ENCODE peak calls at places on chromosomes 4 and X, in seven cellular contexts. One of them, this sample, is unnamed. For H3K4me1, the result is how much of the 10 kb centered on the place peaks cover.

GRCh38 chrX:130594453-130594916 is 192.7 kb downstream of the RBMX2 start:
- DNase-seq in ovary: no peak
- DNase-seq in endothelial cell of umbilical vein: no peak
- DNase-seq in A549: no peak
- DNase-seq in adrenal gland: no peak
- DNase-seq in K562: peak
- DNase-seq in heart left ventricle: no peak
- DNase-seq in this sample: no peak

GRCh38 chr4:142516686-142517145 is 329.4 kb downstream of the INPP4B start:
- DNase-seq in ovary: no peak
- DNase-seq in endothelial cell of umbilical vein: no peak
- DNase-seq in A549: no peak
- DNase-seq in heart left ventricle: peak
- DNase-seq in adrenal gland: no peak
- DNase-seq in K562: no peak
- DNase-seq in this sample: no peak

GRCh38 chrX:115178473-115178872 is 10.7 kb upstream of the RBMXL3 start:
- DNase-seq in A549: no peak
- DNase-seq in adrenal gland: no peak
- DNase-seq in K562: no peak
- DNase-seq in ovary: no peak
- DNase-seq in heart left ventricle: no peak
- DNase-seq in endothelial cell of umbilical vein: no peak
- DNase-seq in this sample: no peak

GRCh38 chrX:9231491-9231890 is 197.6 kb upstream of the FAM9B start:
- DNase-seq in ovary: no peak
- DNase-seq in K562: no peak
- DNase-seq in adrenal gland: no peak
- DNase-seq in A549: peak
- DNase-seq in endothelial cell of umbilical vein: no peak
- DNase-seq in heart left ventricle: no peak
- DNase-seq in this sample: no peak

GRCh38 chr4:40316333-40316781 is 18.8 kb upstream of the CHRNA9 start:
- DNase-seq in endothelial cell of umbilical vein: peak
- DNase-seq in ovary: no peak
- DNase-seq in A549: peak
- DNase-seq in adrenal gland: no peak
- DNase-seq in heart left ventricle: no peak
- DNase-seq in K562: no peak
- DNase-seq in this sample: no peak

GRCh38 chr4:142563682-142564291 is 282.3 kb downstream of the INPP4B start:
- DNase-seq in endothelial cell of umbilical vein: no peak
- DNase-seq in A549: peak
- DNase-seq in K562: no peak
- DNase-seq in adrenal gland: no peak
- DNase-seq in ovary: no peak
- DNase-seq in heart left ventricle: no peak
- DNase-seq in this sample: no peak

GRCh38 chrX:53279296-53280237 is 1.8 kb downstream of the IQSEC2 start:
- DNase-seq in ovary: no peak
- DNase-seq in endothelial cell of umbilical vein: no peak
- DNase-seq in A549: no peak
- DNase-seq in K562: peak
- DNase-seq in heart left ventricle: no peak
- DNase-seq in adrenal gland: no peak
- DNase-seq in this sample: peak

GRCh38 chr4:118811008-118811764 is 24.7 kb downstream of the SEC24D start:
- DNase-seq in ovary: no peak
- DNase-seq in K562: no peak
- DNase-seq in A549: no peak
- DNase-seq in endothelial cell of umbilical vein: no peak
- DNase-seq in heart left ventricle: no peak
- DNase-seq in adrenal gland: no peak
- DNase-seq in this sample: no peak

GRCh38 chr4:95379633-95380032 is 169.1 kb downstream of the UNC5C start:
- DNase-seq in K562: peak
- DNase-seq in A549: no peak
- DNase-seq in ovary: no peak
- DNase-seq in heart left ventricle: no peak
- DNase-seq in endothelial cell of umbilical vein: no peak
- DNase-seq in adrenal gland: no peak
- DNase-seq in this sample: no peak

GRCh38 chr4:6529021-6529420 is 46.0 kb upstream of the MAN2B2 start:
- DNase-seq in endothelial cell of umbilical vein: no peak
- DNase-seq in ovary: no peak
- DNase-seq in K562: no peak
- DNase-seq in heart left ventricle: no peak
- DNase-seq in adrenal gland: no peak
- DNase-seq in A549: no peak
- DNase-seq in this sample: no peak

GRCh38 chr4:26874110-26874509 is 13.5 kb downstream of the STIM2 start:
- DNase-seq in endothelial cell of umbilical vein: no peak
- DNase-seq in heart left ventricle: no peak
- DNase-seq in K562: no peak
- DNase-seq in adrenal gland: no peak
- DNase-seq in ovary: no peak
- DNase-seq in A549: no peak
- DNase-seq in this sample: no peak

GRCh38 chrX:1874416-1874815 is 259.6 kb downstream of the ASMT start:
- DNase-seq in ovary: no peak
- DNase-seq in K562: no peak
- DNase-seq in endothelial cell of umbilical vein: no peak
- DNase-seq in heart left ventricle: no peak
- DNase-seq in A549: no peak
- DNase-seq in adrenal gland: no peak
- DNase-seq in this sample: no peak

GRCh38 chr4:139783761-139784484 is 118.3 kb downstream of the MGST2 start:
- DNase-seq in adrenal gland: no peak
- DNase-seq in ovary: no peak
- DNase-seq in K562: no peak
- DNase-seq in endothelial cell of umbilical vein: no peak
- DNase-seq in heart left ventricle: no peak
- DNase-seq in A549: no peak
- DNase-seq in this sample: no peak

GRCh38 chr4:36325499-36325898 is 44.1 kb downstream of the DTHD1 start:
- DNase-seq in endothelial cell of umbilical vein: no peak
- DNase-seq in A549: no peak
- DNase-seq in adrenal gland: no peak
- DNase-seq in K562: no peak
- DNase-seq in ovary: no peak
- DNase-seq in heart left ventricle: no peak
- DNase-seq in this sample: no peak

GRCh38 chr4:166501941-166502382 is 628.9 kb downstream of the TLL1 start:
- DNase-seq in ovary: no peak
- DNase-seq in A549: peak
- DNase-seq in endothelial cell of umbilical vein: no peak
- DNase-seq in K562: peak
- DNase-seq in adrenal gland: peak
- DNase-seq in heart left ventricle: no peak
- DNase-seq in this sample: no peak

DNA sequence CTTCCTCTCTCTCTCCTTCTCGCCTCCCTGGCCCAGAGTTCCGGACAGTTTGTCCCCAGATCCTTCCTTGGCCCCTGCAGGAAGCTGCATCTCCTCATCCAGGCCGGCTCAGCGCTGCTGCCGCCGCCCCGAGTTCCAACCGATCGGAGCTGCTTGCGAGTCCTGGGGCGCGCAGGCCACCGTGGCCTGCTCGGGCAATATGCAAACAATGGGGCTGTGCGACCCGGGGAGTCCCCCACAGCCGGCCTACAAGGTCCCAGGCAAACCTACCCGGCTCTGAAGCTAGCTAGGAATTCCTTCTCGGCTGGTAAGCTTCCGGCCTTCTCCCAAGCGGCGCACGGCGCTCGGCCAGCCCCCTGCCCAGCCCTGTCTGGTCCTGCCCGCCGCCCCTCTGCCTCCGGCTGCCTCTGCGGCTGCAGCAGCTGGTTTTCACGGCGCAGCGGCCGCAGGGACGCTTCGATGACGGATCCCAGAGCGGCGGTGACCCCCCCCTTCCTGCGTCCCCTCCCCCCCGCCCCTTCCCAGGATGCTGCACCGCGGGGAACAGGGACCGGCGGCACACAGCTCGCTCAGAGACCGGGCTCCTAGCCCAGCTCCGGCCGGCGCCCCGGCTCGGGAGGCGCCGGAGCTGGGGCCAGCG is 59.4 kb downstream of the TSC22D3 start:
- DNase-seq in heart left ventricle: peak
- DNase-seq in endothelial cell of umbilical vein: peak
- DNase-seq in K562: no peak
- DNase-seq in A549: no peak
- DNase-seq in adrenal gland: no peak
- DNase-seq in ovary: no peak
- DNase-seq in this sample: peak
- H3K4me1 ChIP-seq in heart left ventricle: under half
- H3K4me1 ChIP-seq in endothelial cell of umbilical vein: under half
- H3K4me1 ChIP-seq in K562: under half
- H3K4me1 ChIP-seq in A549: under half
- H3K4me1 ChIP-seq in adrenal gland: under half
- H3K4me1 ChIP-seq in ovary: under half
- H3K4me1 ChIP-seq in this sample: under half

GRCh38 chr4:157291071-157291470 is 70.5 kb downstream of the GRIA2 start:
- DNase-seq in ovary: no peak
- DNase-seq in A549: no peak
- DNase-seq in endothelial cell of umbilical vein: no peak
- DNase-seq in adrenal gland: no peak
- DNase-seq in heart left ventricle: no peak
- DNase-seq in K562: no peak
- DNase-seq in this sample: no peak
- TF ChIP-seq CTCF in ovary: no peak
- TF ChIP-seq CTCF in A549: no peak
- TF ChIP-seq CTCF in endothelial cell of umbilical vein: no peak
- TF ChIP-seq CTCF in adrenal gland: no peak
- TF ChIP-seq CTCF in heart left ventricle: no peak
- TF ChIP-seq CTCF in K562: no peak
- TF ChIP-seq CTCF in this sample: no peak

GRCh38 chr4:185209031-185209851 is at the start of gene SNX25:
- DNase-seq in ovary: peak
- DNase-seq in heart left ventricle: peak
- DNase-seq in A549: peak
- DNase-seq in endothelial cell of umbilical vein: peak
- DNase-seq in K562: peak
- DNase-seq in adrenal gland: peak
- DNase-seq in this sample: peak
- TF ChIP-seq POLR2A in ovary: peak
- TF ChIP-seq POLR2A in heart left ventricle: peak
- TF ChIP-seq POLR2A in A549: peak
- TF ChIP-seq POLR2A in endothelial cell of umbilical vein: peak
- TF ChIP-seq POLR2A in K562: no peak
- TF ChIP-seq POLR2A in adrenal gland: peak
- TF ChIP-seq POLR2A in this sample: peak

DNA sequence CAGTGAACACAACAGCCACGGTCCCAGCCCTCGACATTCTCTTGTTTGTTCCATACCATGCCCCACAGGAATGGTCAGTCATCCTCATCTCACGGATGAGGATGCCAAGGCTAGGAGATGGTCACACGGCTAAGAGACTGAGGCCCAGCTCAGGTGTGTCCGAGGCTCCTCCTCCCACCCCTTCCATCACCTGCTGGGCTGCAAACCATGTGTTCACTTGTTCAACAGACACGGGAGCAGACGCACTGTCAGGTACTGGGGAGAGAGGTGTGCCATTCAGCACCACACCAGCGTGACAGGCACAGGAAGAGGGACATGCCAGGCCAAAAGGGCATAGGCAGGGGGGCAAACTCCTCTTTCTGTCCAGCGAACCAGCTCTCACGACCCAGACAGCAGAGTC is 45.9 kb downstream of the ABLIM2 start:
- DNase-seq in A549: no peak
- DNase-seq in K562: no peak
- DNase-seq in endothelial cell of umbilical vein: no peak
- DNase-seq in adrenal gland: no peak
- DNase-seq in heart left ventricle: no peak
- DNase-seq in ovary: no peak
- DNase-seq in this sample: no peak
- H3K4me1 ChIP-seq in A549: under half
- H3K4me1 ChIP-seq in K562: under half
- H3K4me1 ChIP-seq in endothelial cell of umbilical vein: under half
- H3K4me1 ChIP-seq in adrenal gland: under half
- H3K4me1 ChIP-seq in heart left ventricle: under half
- H3K4me1 ChIP-seq in ovary: under half
- H3K4me1 ChIP-seq in this sample: under half

GRCh38 chrX:40578039-40578438 is 2.7 kb upstream of the ATP6AP2 start:
- DNase-seq in K562: peak
- DNase-seq in endothelial cell of umbilical vein: no peak
- DNase-seq in A549: no peak
- DNase-seq in ovary: no peak
- DNase-seq in heart left ventricle: no peak
- DNase-seq in adrenal gland: no peak
- DNase-seq in this sample: no peak

GRCh38 chrX:40579880-40580536 is 762 bp upstream of the ATP6AP2 start:
- DNase-seq in heart left ventricle: no peak
- DNase-seq in A549: no peak
- DNase-seq in ovary: no peak
- DNase-seq in K562: no peak
- DNase-seq in endothelial cell of umbilical vein: peak
- DNase-seq in adrenal gland: no peak
- DNase-seq in this sample: peak

GRCh38 chrX:40579139-40579538 is 1.6 kb upstream of the ATP6AP2 start:
- DNase-seq in adrenal gland: no peak
- DNase-seq in endothelial cell of umbilical vein: no peak
- DNase-seq in K562: no peak
- DNase-seq in ovary: no peak
- DNase-seq in A549: no peak
- DNase-seq in heart left ventricle: no peak
- DNase-seq in this sample: no peak

GRCh38 chrX:40580537-40581332 is at the start of gene ATP6AP2:
- DNase-seq in ovary: peak
- DNase-seq in adrenal gland: peak
- DNase-seq in endothelial cell of umbilical vein: peak
- DNase-seq in heart left ventricle: peak
- DNase-seq in K562: peak
- DNase-seq in A549: peak
- DNase-seq in this sample: peak

GRCh38 chrX:40581333-40581910 is 652 bp downstream of the ATP6AP2 start:
- DNase-seq in heart left ventricle: no peak
- DNase-seq in adrenal gland: no peak
- DNase-seq in ovary: no peak
- DNase-seq in A549: no peak
- DNase-seq in K562: no peak
- DNase-seq in endothelial cell of umbilical vein: peak
- DNase-seq in this sample: no peak
- TF ChIP-seq CTCF in heart left ventricle: no peak
- TF ChIP-seq CTCF in adrenal gland: no peak
- TF ChIP-seq CTCF in ovary: no peak
- TF ChIP-seq CTCF in A549: no peak
- TF ChIP-seq CTCF in K562: no peak
- TF ChIP-seq CTCF in endothelial cell of umbilical vein: no peak
- TF ChIP-seq CTCF in this sample: no peak

This sample was measured in Peyer's patch.